ENCODE peak calls at places on chromosomes 5 and 9, in ten cellular contexts. F is lung microvascular endothelial cell; X is NCI-H146; E is SW 1271; O is H54; B is substantia nigra; R is NAMALWA; G is naive thymus-derived CD4-positive, alpha-beta T cell; D is CD4-positive, alpha-beta T cell; Y is HTR-8/SVneo. Q is an unnamed sample.

GRCh38 chr9:113587471-113588031 is 124.0 kb downstream of the RGS3 start:
- DNase-seq in R (peak), X (no peak), G (no peak), Y (peak), B (peak), O (no peak), D (peak), F (peak), E (no peak), Q (no peak)

GRCh38 chr5:57171818-57172465 is 1.9 kb upstream of the GPBP1 start:
- DNase-seq in F (no peak), Y (no peak), R (peak), O (no peak), X (peak), D (peak), E (no peak), G (no peak), B (no peak), Q (no peak)

GRCh38 chr9:113155911-113156559 is 5.2 kb downstream of the SLC31A2 start:
- DNase-seq in G (peak), X (no peak), O (no peak), E (no peak), F (no peak), B (no peak), D (no peak), Y (no peak), R (no peak), Q (peak)

GRCh38 chr9:137492464-137493162 is 33.5 kb upstream of the NSMF start:
- DNase-seq in E (no peak), Y (no peak), D (peak), F (no peak), O (peak), G (no peak), R (peak), X (peak), B (no peak), Q (no peak)

GRCh38 chr5:10762178-10762775 is 1.2 kb upstream of the DAP start:
- DNase-seq in X (no peak), F (no peak), D (no peak), E (no peak), Y (no peak), R (no peak), G (no peak), O (no peak), B (no peak), Q (no peak)

GRCh38 chr9:122394265-122395242 is 23.7 kb downstream of the PTGS1 start:
- DNase-seq in B (no peak), E (no peak), X (no peak), F (no peak), R (no peak), Y (no peak), G (no peak), D (no peak), O (no peak), Q (no peak)

GRCh38 chr9:80797427-80797825 is 891.9 kb downstream of the TLE1 start:
- DNase-seq in E (no peak), G (no peak), F (no peak), O (no peak), X (no peak), R (no peak), D (no peak), B (no peak), Y (no peak), Q (no peak)

GRCh38 chr5:97224112-97224750 is 41.2 kb upstream of the RIOK2 start:
- DNase-seq in F (no peak), Y (no peak), E (no peak), X (no peak), O (no peak), R (no peak), G (no peak), B (no peak), D (no peak), Q (no peak)

GRCh38 chr9:18623201-18623600 is 149.2 kb downstream of the ADAMTSL1 start:
- DNase-seq in R (no peak), E (no peak), Y (no peak), F (no peak), X (no peak), G (no peak), O (no peak), D (no peak), B (no peak), Q (no peak)

GRCh38 chr5:33650911-33651310 is 210.1 kb downstream of the TARS1 start:
- DNase-seq in D (no peak), X (no peak), R (no peak), B (no peak), Y (no peak), F (no peak), G (no peak), E (no peak), O (no peak), Q (no peak)

GRCh38 chr9:129273136-129273895 is 95.3 kb upstream of the IER5L start:
- DNase-seq in E (no peak), X (no peak), G (no peak), Y (no peak), B (no peak), F (no peak), R (no peak), O (no peak), D (no peak), Q (no peak)

GRCh38 chr9:7241694-7242093 is 483.9 kb downstream of the KDM4C start:
- DNase-seq in B (no peak), R (no peak), X (no peak), F (no peak), E (no peak), D (no peak), G (no peak), O (no peak), Y (no peak), Q (no peak)

GRCh38 chr5:127851964-127852363 is 148.8 kb downstream of the CCDC192 start:
- DNase-seq in X (no peak), O (no peak), G (no peak), F (no peak), D (no peak), R (no peak), B (no peak), Y (no peak), E (no peak), Q (no peak)